ENCODE peak calls at places on chromosomes 2 and 18, in four cellular contexts. L is tibial nerve, F is fibroblast of pulmonary artery, S is nephron progenitor cell. Z is an unnamed sample.

GRCh38 chr2:112031473-112031872 is 23.6 kb upstream of the TMEM87B start:
- DNase-seq in L (peak; percentile 21), F (peak; percentile 26), S (no peak), Z (peak; percentile 60)

GRCh38 chr2:216023055-216023648 is 9.8 kb upstream of the MREG start:
- DNase-seq in L (peak; percentile 51), F (peak; percentile 71), S (peak; percentile 54), Z (peak; percentile 32)

GRCh38 chr2:119657486-119658145 is 21.4 kb upstream of the TMEM177 start:
- DNase-seq in L (no peak), F (peak; percentile 79), S (no peak), Z (no peak)

GRCh38 chr2:173238385-173238784 is 116.3 kb upstream of the CDCA7 start:
- DNase-seq in L (no peak), F (no peak), S (no peak), Z (no peak)

GRCh38 chr18:48817021-48817461 is 133.7 kb downstream of the SMAD7 start:
- DNase-seq in L (no peak), F (no peak), S (no peak), Z (no peak)

GRCh38 chr2:26585966-26586365 is 55.2 kb downstream of the CIB4 start:
- DNase-seq in L (no peak), F (no peak), S (no peak), Z (no peak)

GRCh38 chr2:130381619-130382018 is 25.8 kb downstream of the PTPN18 start:
- DNase-seq in L (no peak), F (no peak), S (no peak), Z (no peak)

GRCh38 chr2:168717790-168718502 is 84.5 kb upstream of the NOSTRIN start:
- DNase-seq in L (no peak), F (no peak), S (no peak), Z (no peak)

GRCh38 chr2:65232636-65233035 is 5.0 kb downstream of the ACTR2 start:
- DNase-seq in L (no peak), F (peak; percentile 62), S (no peak), Z (peak; percentile 52)

GRCh38 chr2:28902584-28902983 is 8.1 kb downstream of the WDR43 start:
- DNase-seq in L (no peak), F (no peak), S (no peak), Z (no peak)

GRCh38 chr2:132651115-132652099 is 18.6 kb downstream of the LYPD1 start:
- DNase-seq in L (no peak), F (peak; percentile 81), S (peak; percentile 42), Z (peak; percentile 4)

GRCh38 chr18:35962320-35962719 is 10.2 kb upstream of the RMP24 start:
- DNase-seq in L (no peak), F (no peak), S (no peak), Z (no peak)

GRCh38 chr18:43563780-43564179 is 286.5 kb upstream of the SYT4 start:
- DNase-seq in L (no peak), F (peak; percentile 59), S (peak; percentile 26), Z (peak; percentile 18)

GRCh38 chr2:200314976-200315567 is 8.6 kb downstream of the SPATS2L start:
- DNase-seq in L (no peak), F (peak; percentile 20), S (no peak), Z (no peak)

GRCh38 chr2:24914713-24915112 is 5.3 kb downstream of the ADCY3 start:
- DNase-seq in L (no peak), F (no peak), S (no peak), Z (no peak)

GRCh38 chr2:158460632-158461297 is 4.0 kb downstream of the PKP4 start:
- DNase-seq in L (no peak), F (no peak), S (no peak), Z (no peak)

GRCh38 chr2:120628248-120628647 is 107.4 kb upstream of the GLI2 start:
- DNase-seq in L (no peak), F (no peak), S (no peak), Z (no peak)

GRCh38 chr2:69149631-69150215 is 136.7 kb downstream of the ANTXR1 start:
- DNase-seq in L (peak; percentile 48), F (peak; percentile 93), S (peak; percentile 27), Z (peak; percentile 44)

GRCh38 chr18:24741961-24742738 is 281.7 kb downstream of the HRH4 start:
- DNase-seq in L (no peak), F (no peak), S (no peak), Z (peak; percentile 34)

GRCh38 chr2:112181571-112182290 is 43.5 kb downstream of the FBLN7 start:
- DNase-seq in L (no peak), F (no peak), S (peak; percentile 29), Z (no peak)

GRCh38 chr2:19748073-19748375 is 153.8 kb downstream of the TTC32 start:
- DNase-seq in L (no peak), F (no peak), S (no peak), Z (no peak)

GRCh38 chr2:45918816-45919655 is 267.6 kb downstream of the PRKCE start:
- DNase-seq in L (no peak), F (no peak), S (no peak), Z (no peak)

GRCh38 chr18:25125670-25126069 is 226.3 kb downstream of the ZNF521 start:
- DNase-seq in L (no peak), F (peak; percentile 45), S (no peak), Z (no peak)

GRCh38 chr2:143261986-143262784 is 133.0 kb downstream of the ARHGAP15 start:
- DNase-seq in L (no peak), F (no peak), S (no peak), Z (peak; percentile 8)

GRCh38 chr2:121888189-121888557 is 132.7 kb downstream of the TSN start:
- DNase-seq in L (no peak), F (no peak), S (peak; percentile 37), Z (no peak)

GRCh38 chr2:150528861-150529801 is 41.7 kb upstream of the RND3 start:
- DNase-seq in L (no peak), F (peak; percentile 80), S (no peak), Z (peak; percentile 87)

GRCh38 chr2:37599688-37600525 is 71.5 kb downstream of the CDC42EP3 start:
- DNase-seq in L (no peak), F (no peak), S (no peak), Z (no peak)

GRCh38 chr2:545711-546650 is 131.2 kb downstream of the TMEM18 start:
- DNase-seq in L (no peak), F (no peak), S (no peak), Z (no peak)

GRCh38 chr18:37334494-37335125 is 231.0 kb downstream of the CELF4 start:
- DNase-seq in L (no peak), F (peak; percentile 47), S (no peak), Z (peak; percentile 10)

GRCh38 chr2:63581266-63581961 is 6.9 kb downstream of the WDPCP start:
- DNase-seq in L (no peak), F (peak; percentile 71), S (no peak), Z (peak; percentile 19)

GRCh38 chr18:27785815-27786537 is 391.0 kb downstream of the CDH2 start:
- DNase-seq in L (no peak), F (no peak), S (no peak), Z (no peak)

GRCh38 chr2:145022021-145022670 is 502.2 kb upstream of the ZEB2 start:
- DNase-seq in L (no peak), F (no peak), S (no peak), Z (no peak)

GRCh38 chr18:10059610-10060468 is 146.0 kb downstream of the VAPA start:
- DNase-seq in L (no peak), F (no peak), S (no peak), Z (peak; percentile 42)

DNA sequence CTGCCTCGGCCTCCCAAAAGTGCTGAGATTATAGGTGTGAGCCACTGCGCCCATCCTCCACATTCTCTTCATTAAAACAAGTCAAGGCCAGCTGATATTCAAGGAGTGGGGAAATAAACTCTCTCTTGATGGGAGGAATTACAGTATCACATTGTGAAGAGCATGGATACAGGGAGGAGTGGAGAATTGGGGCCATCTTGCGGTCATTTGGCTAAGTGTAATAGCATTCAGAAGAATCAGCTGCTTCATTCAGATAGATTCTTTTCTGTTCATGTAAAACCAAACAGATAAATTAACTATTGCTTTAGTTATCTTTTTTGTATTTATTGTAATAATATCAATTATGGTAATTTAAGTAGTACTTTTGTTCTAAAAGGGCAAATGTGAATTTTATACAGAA is 156.3 kb downstream of the UBR3 start:
- DNase-seq in L (no peak), F (peak; percentile 26), S (no peak), Z (no peak)
- TF ChIP-seq CTCF in L (no peak), F (peak; percentile 16), S (no peak), Z (no peak)

GRCh38 chr18:55462652-55463051 is 125.3 kb downstream of the TCF4 start:
- DNase-seq in L (no peak), F (no peak), S (no peak), Z (no peak)

GRCh38 chr18:55461843-55462242 is 126.1 kb downstream of the TCF4 start:
- DNase-seq in L (no peak), F (no peak), S (no peak), Z (no peak)

GRCh38 chr18:55466789-55467188 is 121.2 kb downstream of the TCF4 start:
- DNase-seq in L (no peak), F (no peak), S (no peak), Z (no peak)

GRCh38 chr18:55464581-55464980 is 123.4 kb downstream of the TCF4 start:
- DNase-seq in L (no peak), F (no peak), S (no peak), Z (no peak)

GRCh38 chr18:55465313-55465712 is 122.7 kb downstream of the TCF4 start:
- DNase-seq in L (no peak), F (no peak), S (no peak), Z (no peak)
- TF ChIP-seq CTCF in L (no peak), F (no peak), S (no peak), Z (no peak)

GRCh38 chr2:124018894-124019293 is 6.2 kb upstream of the CNTNAP5 start:
- DNase-seq in L (no peak), F (peak; percentile 39), S (no peak), Z (no peak)
- TF ChIP-seq CTCF in L (no peak), F (peak; percentile 41), S (peak; percentile 14), Z (no peak)

GRCh38 chr2:62014102-62014501 is 108.6 kb downstream of the COMMD1 start:
- DNase-seq in L (peak; percentile 16), F (peak; percentile 76), S (no peak), Z (peak; percentile 71)
- TF ChIP-seq CTCF in L (peak; percentile 11), F (peak; percentile 49), S (no peak), Z (peak; percentile 26)